ENCODE peak calls at places on chromosomes 7 and 10, in six cellular contexts. U is adrenal gland; L is testis; S is upper lobe of left lung; D is PC-3; W is CD8-positive, alpha-beta T cell. Y is an unnamed sample.
A peak's percentile ranks its signal among the peaks of the same experiment; 100 is the strongest.

GRCh38 chr7:12757443-12757842 is 70.0 kb downstream of the ARL4A start:
- DNase-seq in U (no peak), L (no peak), S (no peak), D (peak; percentile 70), W (no peak), Y (no peak)

GRCh38 chr7:4045450-4045849 is 636.6 kb upstream of the FOXK1 start:
- DNase-seq in U (no peak), L (no peak), S (no peak), D (no peak), W (no peak), Y (no peak)

GRCh38 chr7:94251-94801 is 98.0 kb upstream of the FAM20C start:
- DNase-seq in U (no peak), L (no peak), S (no peak), D (no peak), W (no peak), Y (no peak)

GRCh38 chr10:69437321-69438259 is 13.7 kb upstream of the TSPAN15 start:
- DNase-seq in U (no peak), L (no peak), S (no peak), D (peak; percentile 70), W (no peak), Y (no peak)

GRCh38 chr7:44391171-44391570 is 65.8 kb upstream of the CAMK2B start:
- DNase-seq in U (no peak), L (no peak), S (no peak), D (no peak), W (no peak), Y (no peak)

GRCh38 chr7:23712368-23713284 is 2.6 kb downstream of the STK31 start:
- DNase-seq in U (no peak), L (no peak), S (no peak), D (peak; percentile 81), W (no peak), Y (no peak)

GRCh38 chr7:104160375-104160774 is 47.4 kb downstream of the ORC5 start:
- DNase-seq in U (no peak), L (no peak), S (no peak), D (peak; percentile 38), W (no peak), Y (no peak)

GRCh38 chr7:77415822-77416620 is at the start of gene GSAP:
- DNase-seq in U (peak; percentile 72), L (peak; percentile 66), S (peak; percentile 83), D (peak; percentile 64), W (no peak), Y (peak; percentile 79)

GRCh38 chr10:6507311-6507710 is 72.8 kb downstream of the PRKCQ start:
- DNase-seq in U (no peak), L (no peak), S (no peak), D (no peak), W (no peak), Y (no peak)

GRCh38 chr7:1368682-1369571 is 90.3 kb downstream of the MICALL2 start:
- DNase-seq in U (no peak), L (peak; percentile 82), S (no peak), D (peak; percentile 43), W (no peak), Y (no peak)

GRCh38 chr7:134651991-134652390 is 5.3 kb downstream of the BPGM start:
- DNase-seq in U (no peak), L (no peak), S (no peak), D (no peak), W (no peak), Y (no peak)

GRCh38 chr7:149887311-149887710 is 13.5 kb downstream of the ATP6V0E2 start:
- DNase-seq in U (no peak), L (no peak), S (peak; percentile 15), D (no peak), W (no peak), Y (no peak)

GRCh38 chr7:68862736-68863135 is 735.5 kb upstream of the AUTS2 start:
- DNase-seq in U (no peak), L (peak; percentile 48), S (no peak), D (no peak), W (no peak), Y (peak; percentile 10)

GRCh38 chr10:3415038-3415736 is 242.6 kb upstream of the PITRM1 start:
- DNase-seq in U (no peak), L (no peak), S (no peak), D (no peak), W (no peak), Y (no peak)

GRCh38 chr7:41779918-41780317 is 77.0 kb upstream of the INHBA start:
- DNase-seq in U (no peak), L (no peak), S (no peak), D (no peak), W (no peak), Y (no peak)

GRCh38 chr7:1229334-1229935 is 3.2 kb upstream of the UNCX start:
- DNase-seq in U (no peak), L (no peak), S (no peak), D (no peak), W (no peak), Y (no peak)

GRCh38 chr10:6553937-6554336 is 26.1 kb downstream of the PRKCQ start:
- DNase-seq in U (no peak), L (no peak), S (no peak), D (no peak), W (no peak), Y (no peak)

GRCh38 chr7:150627959-150628358 is 4.2 kb downstream of the GIMAP6 start:
- DNase-seq in U (no peak), L (no peak), S (no peak), D (no peak), W (no peak), Y (no peak)

GRCh38 chr7:75968561-75969001 is 25.8 kb downstream of the TMEM120A start:
- DNase-seq in U (peak; percentile 89), L (no peak), S (no peak), D (no peak), W (no peak), Y (no peak)

GRCh38 chr7:132760241-132760616 is 184.0 kb upstream of the PLXNA4 start:
- DNase-seq in U (no peak), L (no peak), S (no peak), D (no peak), W (no peak), Y (no peak)

GRCh38 chr7:67423058-67423457 is 426.4 kb downstream of the TYW1 start:
- DNase-seq in U (no peak), L (no peak), S (no peak), D (no peak), W (no peak), Y (no peak)

DNA sequence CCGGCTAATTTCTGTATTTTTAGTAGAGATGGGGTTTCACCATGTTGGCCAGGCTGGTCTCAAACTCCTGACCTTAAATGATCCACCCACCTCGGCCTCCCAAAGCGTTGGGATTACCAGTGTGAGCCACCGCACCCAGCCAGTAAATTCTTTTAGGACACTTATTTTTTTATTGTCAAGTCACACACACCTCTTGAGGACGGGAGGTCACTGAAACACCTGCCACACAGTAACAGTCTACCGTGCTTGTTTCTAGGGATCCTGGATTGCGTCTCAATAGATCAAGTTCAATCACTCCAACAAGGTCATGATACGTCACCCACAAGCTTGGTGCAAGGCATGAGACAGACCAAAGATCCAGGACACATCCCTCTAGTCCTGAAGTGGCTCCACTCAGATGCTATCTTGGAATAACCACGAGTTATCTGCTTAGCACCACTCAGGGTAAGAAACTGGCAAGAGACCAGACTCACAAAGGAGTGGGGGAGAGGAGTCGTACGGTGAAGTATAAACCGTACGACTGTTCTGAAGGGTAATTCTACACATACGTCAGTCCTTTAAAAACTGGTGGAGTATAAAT is 58.9 kb upstream of the NCAPG2 start:
- DNase-seq in U (no peak), L (no peak), S (no peak), D (no peak), W (no peak), Y (no peak)
- H3K36me3 ChIP-seq in U (no peaks in the 10 kb centered on the region), L (no peaks in the 10 kb centered on the region), S (peaks cover 89% of the 10 kb centered on the region), D (peaks cover 40% of the 10 kb centered on the region), W (peaks cover 40% of the 10 kb centered on the region), Y (peaks cover 13% of the 10 kb centered on the region)

GRCh38 chr10:95244152-95244551 is 46.7 kb downstream of the PDLIM1 start:
- DNase-seq in U (no peak), L (no peak), S (no peak), D (no peak), W (no peak), Y (no peak)

GRCh38 chr10:95240811-95241210 is 46.8 kb downstream of the ACSM6 start:
- DNase-seq in U (no peak), L (no peak), S (no peak), D (no peak), W (no peak), Y (no peak)

GRCh38 chr10:95243318-95243617 is 47.5 kb downstream of the PDLIM1 start:
- DNase-seq in U (no peak), L (no peak), S (no peak), D (no peak), W (no peak), Y (no peak)

GRCh38 chr10:95241533-95241932 is 47.5 kb downstream of the ACSM6 start:
- DNase-seq in U (no peak), L (no peak), S (peak; percentile 94), D (no peak), W (no peak), Y (no peak)

DNA sequence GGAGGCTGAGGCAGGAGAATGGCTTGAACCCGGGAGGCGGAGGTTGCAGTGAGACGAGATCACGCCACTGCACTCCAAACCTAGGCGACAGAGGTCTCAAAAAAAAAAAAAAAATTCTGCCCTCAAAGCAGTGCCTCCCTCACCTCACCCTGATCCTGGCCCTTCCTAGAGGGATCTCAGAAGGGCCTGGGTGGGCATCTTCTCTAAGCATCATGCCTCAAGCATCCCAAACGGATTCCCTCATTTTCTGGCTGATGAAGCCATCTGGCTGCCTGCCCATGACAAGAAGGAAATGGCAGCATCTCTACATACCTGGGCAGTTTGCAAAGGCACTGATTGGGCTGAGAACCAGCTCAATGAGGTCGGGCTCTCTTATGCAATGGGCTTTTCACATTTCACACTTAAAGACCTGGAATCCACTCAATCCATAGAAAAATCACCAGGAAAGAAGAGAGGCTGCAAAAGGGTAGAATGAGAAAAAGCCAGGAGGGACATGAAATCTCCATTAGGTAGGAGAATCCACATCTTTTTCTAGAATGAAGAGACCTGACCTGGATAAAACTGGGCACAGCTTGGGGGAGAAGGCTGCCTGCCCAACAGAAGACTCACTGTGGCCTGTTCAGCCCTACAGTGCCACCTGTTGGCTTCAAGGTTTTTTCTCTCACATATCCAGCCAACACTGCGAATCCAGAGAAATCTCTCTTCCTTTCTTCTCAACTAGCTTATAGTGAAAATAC is 48.1 kb downstream of the PDLIM1 start:
- DNase-seq in U (peak; percentile 73), L (peak; percentile 59), S (peak; percentile 58), D (peak; percentile 73), W (no peak), Y (peak; percentile 72)
- H3K27ac ChIP-seq in U (no peak overlapping the region), L (no peak overlapping the region), S (no peak overlapping the region), D (no peak overlapping the region), W (no peak overlapping the region), Y (no peak overlapping the region)

GRCh38 chr7:99188221-99188620 is 19.7 kb downstream of the KPNA7 start:
- DNase-seq in U (no peak), L (no peak), S (no peak), D (no peak), W (no peak), Y (no peak)
- H3K36me3 ChIP-seq in U (no peaks in the 10 kb centered on the region), L (no peaks in the 10 kb centered on the region), S (no peaks in the 10 kb centered on the region), D (no peaks in the 10 kb centered on the region), W (no peaks in the 10 kb centered on the region), Y (no peaks in the 10 kb centered on the region)

DNA sequence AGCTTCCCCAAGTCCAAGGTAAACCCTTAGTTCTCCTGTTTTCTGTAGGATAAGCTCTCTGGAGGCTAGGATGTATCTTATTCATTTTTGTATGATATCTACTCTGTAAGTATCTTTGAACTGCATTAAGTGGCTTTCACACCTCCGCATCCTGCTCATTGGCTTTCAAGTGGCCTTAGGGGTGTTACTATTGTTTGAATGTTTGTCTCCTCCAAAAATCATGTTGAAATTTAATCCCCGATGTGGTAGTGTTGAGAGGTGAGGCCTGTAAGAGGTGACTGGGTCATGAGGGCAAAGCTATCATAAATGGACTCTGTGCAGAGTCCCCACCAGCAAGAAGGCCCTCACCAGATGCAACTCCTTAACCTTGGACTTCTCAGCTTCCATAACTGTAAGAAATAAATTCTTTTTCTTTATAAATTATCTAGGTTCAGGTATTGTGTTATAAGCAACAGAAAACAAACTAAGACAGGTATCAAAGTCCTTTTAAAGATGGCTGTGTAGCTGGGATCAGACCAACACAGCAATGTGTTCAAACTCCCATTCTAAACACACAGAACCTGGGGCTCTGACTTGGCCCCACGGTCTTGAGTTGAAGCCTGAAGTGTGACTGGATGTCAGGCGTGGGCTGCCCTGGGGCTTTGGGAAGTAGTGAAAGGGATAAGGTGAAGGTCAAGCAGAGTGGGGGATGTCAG is 25.9 kb downstream of the TBXAS1 start:
- DNase-seq in U (no peak), L (no peak), S (no peak), D (no peak), W (no peak), Y (no peak)
- H3K27ac ChIP-seq in U (no peak overlapping the region), L (no peak overlapping the region), S (peak overlapping the region; percentile 66), D (no peak overlapping the region), W (no peak overlapping the region), Y (no peak overlapping the region)

Y was measured in body of pancreas.